ENCODE peak calls at places on chromosomes 1 and 21, in seven cellular contexts. G, P, Y, O, E, F and L are unnamed samples.

GRCh38 chr1:221672160-221672762 is 69.6 kb downstream of the DUSP10 start:
- DNase-seq in G (peak; percentile 66), P (no peak), Y (peak; percentile 63), O (no peak), E (no peak), F (peak; percentile 75), L (no peak)

GRCh38 chr1:5904551-5904950 is 87.7 kb downstream of the NPHP4 start:
- DNase-seq in G (no peak), P (no peak), Y (no peak), O (no peak), E (no peak), F (no peak), L (no peak)

GRCh38 chr1:62967031-62967430 is 183.1 kb downstream of the ATG4C start:
- DNase-seq in G (no peak), P (no peak), Y (no peak), O (no peak), E (no peak), F (no peak), L (no peak)

GRCh38 chr1:232662910-232663309 is 33.0 kb upstream of the SIPA1L2 start:
- DNase-seq in G (no peak), P (no peak), Y (no peak), O (no peak), E (no peak), F (no peak), L (no peak)

GRCh38 chr1:37865348-37866119 is 6.1 kb upstream of the MTF1 start:
- DNase-seq in G (no peak), P (no peak), Y (peak; percentile 73), O (no peak), E (no peak), F (peak; percentile 94), L (peak; percentile 56)

GRCh38 chr1:150528997-150529396 is 13.4 kb downstream of the FALEC start:
- DNase-seq in G (no peak), P (no peak), Y (no peak), O (no peak), E (no peak), F (peak; percentile 60), L (no peak)

GRCh38 chr1:8661185-8662110 is 156.0 kb downstream of the RERE start:
- DNase-seq in G (peak; percentile 69), P (no peak), Y (peak; percentile 96), O (peak; percentile 36), E (peak; percentile 40), F (peak; percentile 87), L (no peak)

GRCh38 chr1:242856289-242856688 is 331.8 kb upstream of the PLD5 start:
- DNase-seq in G (no peak), P (no peak), Y (no peak), O (no peak), E (no peak), F (no peak), L (no peak)

GRCh38 chr1:221761354-221762002 is 19.6 kb upstream of the DUSP10 start:
- DNase-seq in G (no peak), P (no peak), Y (no peak), O (no peak), E (no peak), F (no peak), L (no peak)

GRCh38 chr1:52403566-52404115 is 582 bp downstream of the ORC1 start:
- DNase-seq in G (peak; percentile 69), P (peak; percentile 61), Y (peak; percentile 82), O (peak; percentile 87), E (peak; percentile 87), F (peak; percentile 79), L (peak; percentile 65)

GRCh38 chr1:232039303-232039702 is 412.7 kb downstream of the DISC1 start:
- DNase-seq in G (no peak), P (no peak), Y (peak; percentile 81), O (no peak), E (no peak), F (peak; percentile 56), L (no peak)

GRCh38 chr1:65795311-65795710 is 2.6 kb downstream of the PDE4B start:
- DNase-seq in G (no peak), P (no peak), Y (no peak), O (no peak), E (no peak), F (no peak), L (no peak)

GRCh38 chr1:207698822-207699483 is 52.9 kb upstream of the CD46 start:
- DNase-seq in G (peak; percentile 68), P (peak; percentile 69), Y (peak; percentile 93), O (peak; percentile 85), E (peak; percentile 86), F (peak; percentile 55), L (peak; percentile 65)

GRCh38 chr1:107875689-107876088 is 89.3 kb downstream of the VAV3 start:
- DNase-seq in G (no peak), P (no peak), Y (peak; percentile 40), O (no peak), E (no peak), F (peak; percentile 81), L (no peak)

GRCh38 chr21:36260030-36260787 is 59.8 kb upstream of the MORC3 start:
- DNase-seq in G (peak; percentile 87), P (peak; percentile 37), Y (peak; percentile 86), O (peak; percentile 84), E (peak; percentile 53), F (peak; percentile 51), L (peak; percentile 29)

GRCh38 chr1:40382110-40382464 is 8.6 kb downstream of the SMAP2 start:
- DNase-seq in G (no peak), P (no peak), Y (peak; percentile 45), O (no peak), E (no peak), F (no peak), L (no peak)

GRCh38 chr1:43334453-43335205 is 3.0 kb upstream of the MPL start:
- DNase-seq in G (no peak), P (no peak), Y (no peak), O (no peak), E (no peak), F (no peak), L (no peak)

GRCh38 chr1:45348020-45348419 is 7.8 kb upstream of the MUTYH start:
- DNase-seq in G (no peak), P (no peak), Y (peak; percentile 48), O (no peak), E (peak; percentile 17), F (peak; percentile 17), L (peak; percentile 53)

GRCh38 chr1:21206117-21206516 is 29.4 kb upstream of the EIF4G3 start:
- DNase-seq in G (no peak), P (no peak), Y (peak; percentile 81), O (no peak), E (no peak), F (peak; percentile 90), L (no peak)

GRCh38 chr21:42841156-42841915 is 38.0 kb downstream of the WDR4 start:
- DNase-seq in G (no peak), P (no peak), Y (no peak), O (no peak), E (no peak), F (no peak), L (no peak)

GRCh38 chr1:8712413-8713229 is 104.8 kb downstream of the RERE start:
- DNase-seq in G (peak; percentile 96), P (peak; percentile 42), Y (peak; percentile 88), O (peak; percentile 82), E (peak; percentile 79), F (peak; percentile 50), L (peak; percentile 5)

GRCh38 chr1:222618001-222618879 is at the start of gene MIA3:
- DNase-seq in G (peak; percentile 22), P (peak; percentile 91), Y (peak; percentile 70), O (peak; percentile 79), E (no peak), F (no peak), L (peak; percentile 39)

GRCh38 chr1:6581561-6582305 is 1.9 kb downstream of the ZBTB48 start:
- DNase-seq in G (no peak), P (no peak), Y (peak; percentile 63), O (no peak), E (no peak), F (peak; percentile 83), L (no peak)

GRCh38 chr1:157496121-157496526 is 56.2 kb downstream of the FCRL5 start:
- DNase-seq in G (peak; percentile 51), P (peak; percentile 67), Y (peak; percentile 84), O (peak; percentile 76), E (peak; percentile 78), F (peak; percentile 32), L (no peak)

GRCh38 chr1:27380766-27381733 is 2.1 kb downstream of the CD164L2 start:
- DNase-seq in G (no peak), P (no peak), Y (peak; percentile 26), O (no peak), E (no peak), F (no peak), L (no peak)

GRCh38 chr1:168472244-168472643 is 71.6 kb downstream of the XCL2 start:
- DNase-seq in G (no peak), P (no peak), Y (no peak), O (no peak), E (no peak), F (no peak), L (no peak)

GRCh38 chr21:28482657-28483056 is 510.0 kb downstream of the LTN1 start:
- DNase-seq in G (no peak), P (no peak), Y (peak; percentile 10), O (no peak), E (no peak), F (no peak), L (no peak)

GRCh38 chr1:225427249-225428065 is at the start of gene LBR:
- DNase-seq in G (no peak), P (peak; percentile 86), Y (peak; percentile 43), O (peak; percentile 77), E (no peak), F (no peak), L (no peak)
- H3K79me2 ChIP-seq in G (peaks cover 54% of the 10 kb centered on the region), P (peaks cover 54% of the 10 kb centered on the region), Y (peaks cover 54% of the 10 kb centered on the region), O (peaks cover 50% of the 10 kb centered on the region), E (peaks cover 46% of the 10 kb centered on the region), F (peaks cover 54% of the 10 kb centered on the region), L (peaks cover 54% of the 10 kb centered on the region)

GRCh38 chr1:197770243-197770642 is 5.0 kb downstream of the DENND1B start:
- DNase-seq in G (no peak), P (no peak), Y (no peak), O (no peak), E (no peak), F (no peak), L (no peak)
- H3K4me2 ChIP-seq in G (no peak overlapping the region), P (no peak overlapping the region), Y (no peak overlapping the region), O (no peak overlapping the region), E (no peak overlapping the region), F (no peak overlapping the region), L (no peak overlapping the region)

DNA sequence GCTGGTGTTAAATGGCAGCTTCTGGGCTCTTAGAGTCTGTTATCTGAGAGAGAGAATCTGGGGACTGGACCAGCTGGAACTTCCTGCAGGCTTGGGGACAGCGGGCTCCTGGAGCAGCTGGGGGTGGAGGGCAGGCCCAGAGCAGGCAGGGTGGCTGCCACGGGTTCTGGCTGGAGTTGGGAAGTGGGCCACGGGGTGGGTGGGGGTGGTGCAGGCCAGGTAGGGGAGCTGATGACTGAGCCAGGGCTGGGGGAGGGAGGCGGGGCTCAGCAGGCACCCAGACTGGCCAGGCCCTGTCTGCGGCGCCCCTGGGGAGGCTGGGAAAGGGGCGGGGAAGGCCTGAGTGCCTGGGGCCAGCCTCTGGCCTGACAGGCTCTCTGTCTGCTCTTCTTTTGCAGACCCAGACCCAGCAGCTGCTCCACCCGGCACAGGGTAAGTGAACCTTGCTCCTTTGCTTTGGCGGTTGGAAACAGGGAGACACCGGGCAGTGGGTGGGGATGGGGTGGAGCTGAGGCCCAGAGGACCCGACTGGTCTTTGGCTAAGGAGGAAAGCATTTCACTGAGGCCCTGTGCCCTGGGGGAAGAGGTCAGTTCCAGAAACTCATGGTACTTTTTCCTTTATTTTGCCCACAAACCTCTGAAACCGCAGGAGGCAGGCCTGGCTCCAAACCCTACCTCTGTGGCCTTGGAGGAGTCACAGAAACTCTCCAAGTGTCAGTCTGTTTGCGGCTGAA is 48.7 kb downstream of the ARHGEF10L start:
- DNase-seq in G (no peak), P (peak; percentile 39), Y (no peak), O (peak; percentile 44), E (peak; percentile 72), F (peak; percentile 66), L (peak; percentile 62)
- H3K4me3 ChIP-seq in G (no peak overlapping the region), P (no peak overlapping the region), Y (no peak overlapping the region), O (no peak overlapping the region), E (peak overlapping the region; percentile 19), F (no peak overlapping the region), L (no peak overlapping the region)

GRCh38 chr21:14528815-14529214 is 17.3 kb downstream of the SAMSN1 start:
- DNase-seq in G (no peak), P (no peak), Y (no peak), O (no peak), E (no peak), F (no peak), L (no peak)
- H3K79me2 ChIP-seq in G (peaks cover 15% of the 10 kb centered on the region), P (no peaks in the 10 kb centered on the region), Y (no peaks in the 10 kb centered on the region), O (no peaks in the 10 kb centered on the region), E (no peaks in the 10 kb centered on the region), F (no peaks in the 10 kb centered on the region), L (no peaks in the 10 kb centered on the region)